ENCODE peak calls at places on chromosomes 2 and 18, in four cellular contexts. Y is activated CD4-positive, CD25-positive, alpha-beta regulatory T cell; G is ACHN; U is SK-MEL-5. P is an unnamed sample.

GRCh38 chr2:44055664-44056063 is 59.9 kb upstream of the LRPPRC start:
- DNase-seq in G (no peak), Y (no peak), U (no peak), P (peak)

GRCh38 chr2:43165378-43166025 is 60.9 kb downstream of the ZFP36L2 start:
- DNase-seq in Y (no peak), G (no peak), U (no peak), P (peak)

GRCh38 chr2:162462911-162463310 is 119.0 kb downstream of the GCA start:
- DNase-seq in U (no peak), G (no peak), Y (no peak), P (no peak)

GRCh38 chr2:72325592-72326422 is 178.1 kb upstream of the CYP26B1 start:
- DNase-seq in Y (no peak), U (peak), G (peak), P (peak)

GRCh38 chr2:69375494-69376353 is 11.3 kb downstream of the GFPT1 start:
- DNase-seq in G (peak), U (peak), Y (no peak), P (peak)

GRCh38 chr18:69974365-69974764 is 26.7 kb upstream of the CD226 start:
- DNase-seq in Y (no peak), G (no peak), U (no peak), P (no peak)

GRCh38 chr2:131641414-131642206 is 113.9 kb downstream of the CCDC74A start:
- DNase-seq in G (no peak), Y (no peak), U (peak), P (no peak)

GRCh38 chr18:58362027-58362575 is 266.8 kb downstream of the ALPK2 start:
- DNase-seq in G (peak), U (no peak), Y (no peak), P (no peak)

GRCh38 chr2:102619414-102620319 is at the start of gene SLC9A2:
- DNase-seq in U (no peak), Y (no peak), G (no peak), P (peak)

GRCh38 chr18:56650056-56650455 is 1.1 kb upstream of the WDR7 start:
- DNase-seq in Y (no peak), U (no peak), G (no peak), P (no peak)

GRCh38 chr2:137947714-137948336 is 16.4 kb upstream of the HNMT start:
- DNase-seq in G (peak), U (peak), Y (no peak), P (peak)

GRCh38 chr2:174121178-174121577 is 127.2 kb downstream of the OLA1 start:
- DNase-seq in U (peak), Y (no peak), G (no peak), P (no peak)

GRCh38 chr18:55779711-55780590 is 192.0 kb upstream of the TCF4 start:
- DNase-seq in U (no peak), Y (no peak), G (peak), P (peak)